ENCODE peak calls at places on chromosomes 3 and 15, in nine cellular contexts. V is endothelial cell of umbilical vein, N is stomach, C is Panc1, M is upper lobe of left lung, S is SK-N-SH, Y is HepG2, Q is suprapubic skin, Z is prostate gland. F is an unnamed sample.
A peak's percentile ranks its signal among the peaks of the same experiment; 100 is the strongest.

GRCh38 chr15:89442671-89443307 is 53.6 kb downstream of the RHCG start:
- DNase-seq in C (peak; percentile 5), V (no peak), N (peak; percentile 31), M (no peak), Y (peak; percentile 31), Q (no peak), S (peak; percentile 88), Z (no peak), F (no peak)

GRCh38 chr3:108486272-108486787 is 24.1 kb downstream of the MYH15 start:
- DNase-seq in C (no peak), V (no peak), Y (no peak), N (no peak), Z (no peak), M (no peak), Q (no peak), S (no peak), F (no peak)

GRCh38 chr15:42332331-42332730 is 27.0 kb upstream of the CAPN3 start:
- DNase-seq in C (no peak), Z (no peak), Y (no peak), N (no peak), M (no peak), S (no peak), Q (no peak), V (peak; percentile 41), F (no peak)

GRCh38 chr3:140580746-140581145 is 97.1 kb upstream of the TRIM42 start:
- DNase-seq in N (no peak), C (no peak), M (no peak), S (no peak), Y (no peak), Z (no peak), Q (no peak), V (no peak), F (no peak)

GRCh38 chr15:51401872-51402517 is 60.5 kb downstream of the GLDN start:
- DNase-seq in Q (no peak), V (peak; percentile 13), S (peak; percentile 39), Z (no peak), C (no peak), Y (peak; percentile 23), N (peak; percentile 36), M (peak; percentile 47), F (peak; percentile 92)

GRCh38 chr3:79326642-79327041 is 441.2 kb downstream of the ROBO1 start:
- DNase-seq in V (no peak), Q (no peak), C (no peak), N (no peak), Y (no peak), Z (no peak), S (no peak), M (no peak), F (no peak)

GRCh38 chr15:70244978-70245542 is 147.3 kb upstream of the TLE3 start:
- DNase-seq in Y (no peak), M (no peak), S (no peak), V (no peak), N (no peak), Q (no peak), Z (no peak), C (no peak), F (no peak)

GRCh38 chr3:155727836-155728235 is 17.0 kb downstream of the PLCH1 start:
- DNase-seq in M (no peak), Q (no peak), S (no peak), C (no peak), Z (no peak), Y (no peak), N (no peak), V (no peak), F (no peak)

GRCh38 chr15:69838951-69839350 is 258.8 kb downstream of the TLE3 start:
- DNase-seq in S (no peak), N (no peak), Y (no peak), Q (no peak), M (no peak), V (no peak), C (no peak), Z (no peak), F (no peak)

GRCh38 chr3:4543110-4543509 is 50.0 kb downstream of the ITPR1 start:
- DNase-seq in C (no peak), N (no peak), V (no peak), Q (no peak), M (no peak), Y (no peak), S (no peak), Z (no peak), F (no peak)

GRCh38 chr15:66151809-66152208 is 101.7 kb downstream of the MEGF11 start:
- DNase-seq in N (peak; percentile 34), M (no peak), C (no peak), Z (no peak), Q (no peak), V (no peak), Y (no peak), S (peak; percentile 50), F (no peak)

GRCh38 chr3:168049366-168049974 is 46.3 kb downstream of the GOLIM4 start:
- DNase-seq in N (no peak), Q (no peak), C (no peak), M (no peak), V (no peak), Z (peak; percentile 8), Y (no peak), S (no peak), F (no peak)

GRCh38 chr3:29772436-29772835 is 491.6 kb downstream of the RBMS3 start:
- DNase-seq in Y (no peak), C (no peak), S (no peak), Z (no peak), N (no peak), V (no peak), Q (no peak), M (no peak), F (no peak)

GRCh38 chr15:88891540-88892254 is 3.6 kb downstream of the HAPLN3 start:
- DNase-seq in V (no peak), Z (no peak), M (no peak), Y (no peak), Q (no peak), C (no peak), N (no peak), S (no peak), F (no peak)

GRCh38 chr3:109071349-109072142 is 46.4 kb downstream of the MORC1 start:
- DNase-seq in Z (no peak), Q (no peak), Y (no peak), N (peak; percentile 29), M (no peak), C (no peak), V (no peak), S (no peak), F (no peak)

GRCh38 chr3:64417816-64418215 is 192.6 kb upstream of the PRICKLE2 start:
- DNase-seq in S (no peak), Y (no peak), Z (no peak), N (no peak), Q (no peak), V (no peak), M (no peak), C (no peak), F (no peak)

GRCh38 chr15:29675791-29676301 is 146.4 kb downstream of the TJP1 start:
- DNase-seq in Y (no peak), C (no peak), S (no peak), M (no peak), N (no peak), Z (no peak), Q (no peak), V (no peak), F (no peak)

GRCh38 chr3:146387566-146387965 is 81.8 kb downstream of the PLSCR2 start:
- DNase-seq in N (no peak), V (no peak), S (no peak), M (no peak), Z (no peak), Q (no peak), C (no peak), Y (no peak), F (no peak)

GRCh38 chr3:13305623-13306022 is 114.5 kb downstream of the NUP210 start:
- DNase-seq in S (no peak), V (no peak), C (no peak), Q (no peak), Z (no peak), M (no peak), N (no peak), Y (no peak), F (no peak)

GRCh38 chr3:194572944-194573491 is 60.2 kb downstream of the TMEM44 start:
- DNase-seq in Z (no peak), M (no peak), Q (no peak), V (no peak), S (no peak), Y (no peak), N (no peak), C (no peak), F (no peak)

GRCh38 chr3:171860830-171861535 is 17.8 kb downstream of the TMEM212 start:
- DNase-seq in Z (no peak), Y (no peak), C (no peak), M (no peak), N (peak; percentile 35), S (no peak), Q (no peak), V (peak; percentile 96), F (no peak)

GRCh38 chr15:77419836-77420609 is at the start of gene PEAK1:
- DNase-seq in Q (peak; percentile 99), C (peak; percentile 90), Y (peak; percentile 97), V (peak; percentile 98), M (peak; percentile 99), S (peak; percentile 95), Z (peak; percentile 99), N (peak; percentile 100), F (peak; percentile 99)
- TF ChIP-seq POLR2AphosphoS5 in Q (peak; percentile 80), C (peak; percentile 68), Y (peak; percentile 38), V (peak; percentile 92), M (peak; percentile 91), S (peak; percentile 39), Z (no peak), N (no peak), F (peak; percentile 77)

GRCh38 chr15:95594496-95594895 is 736.0 kb upstream of the NR2F2 start:
- DNase-seq in Q (no peak), M (no peak), C (no peak), N (no peak), V (no peak), Y (no peak), Z (no peak), S (no peak), F (no peak)
- TF ChIP-seq POLR2AphosphoS5 in Q (no peak), M (no peak), C (no peak), N (no peak), V (no peak), Y (no peak), Z (no peak), S (no peak), F (no peak)

DNA sequence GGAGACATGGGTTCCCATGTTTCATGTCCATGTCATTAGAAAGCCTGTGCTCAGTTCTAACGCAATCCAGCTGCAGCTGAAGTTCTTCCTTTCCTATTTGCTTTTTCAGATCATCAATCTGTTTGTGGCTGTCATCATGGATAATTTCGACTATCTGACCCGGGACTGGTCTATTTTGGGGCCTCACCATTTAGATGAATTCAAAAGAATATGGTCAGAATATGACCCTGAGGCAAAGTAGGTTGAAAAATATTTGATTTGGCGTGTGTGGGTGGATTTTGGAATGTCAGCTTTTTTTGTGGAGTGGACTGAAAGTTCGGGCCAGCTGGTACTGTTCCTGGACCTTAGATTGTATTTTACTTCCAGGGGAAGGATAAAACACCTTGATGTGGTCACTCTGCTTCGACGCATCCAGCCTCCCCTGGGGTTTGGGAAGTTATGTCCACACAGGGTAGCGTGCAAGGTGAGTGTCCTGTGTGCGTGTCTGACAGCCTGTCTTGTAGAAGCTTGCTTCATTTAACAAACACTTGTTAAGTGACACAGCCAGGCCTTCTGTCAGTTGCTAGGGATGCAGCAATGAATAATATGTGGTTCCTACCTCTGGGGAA is 69.6 kb downstream of the CHDH start:
- DNase-seq in V (no peak), Z (no peak), C (no peak), S (no peak), N (no peak), Q (no peak), Y (no peak), M (no peak), F (no peak)
- TF ChIP-seq POLR2AphosphoS5 in V (no peak), Z (no peak), C (no peak), S (no peak), N (no peak), Q (no peak), Y (no peak), M (no peak), F (no peak)

GRCh38 chr3:179071161-179071568 is 444 bp downstream of the ZMAT3 start:
- DNase-seq in Q (no peak), S (no peak), N (no peak), M (peak; percentile 23), C (no peak), Z (peak; percentile 13), Y (peak; percentile 13), V (peak; percentile 57), F (no peak)
- TF ChIP-seq POLR2AphosphoS5 in Q (no peak), S (no peak), N (no peak), M (no peak), C (no peak), Z (no peak), Y (no peak), V (no peak), F (no peak)